ENCODE peak calls at places on chromosomes 2 and 18, in eight cellular contexts. M is IMR-90, S is cardiac fibroblast, H is left lung, A is foreskin fibroblast, I is right cardiac atrium, L is heart left ventricle, O is Peyer's patch. C is an unnamed sample.

GRCh38 chr2:204012081-204012653 is 75.6 kb downstream of the ICOS start:
- DNase-seq in M (no peak), S (no peak), H (no peak), A (no peak), I (no peak), L (no peak), O (no peak), C (no peak)

GRCh38 chr18:73381361-73382031 is 513.7 kb upstream of the NETO1 start:
- DNase-seq in M (no peak), S (no peak), H (no peak), A (no peak), I (no peak), L (no peak), O (no peak), C (no peak)

GRCh38 chr18:75923169-75923568 is 495.7 kb upstream of the SMIM21 start:
- DNase-seq in M (peak; percentile 1), S (peak; percentile 91), H (peak; percentile 53), A (peak; percentile 10), I (peak; percentile 81), L (peak; percentile 91), O (no peak), C (peak; percentile 64)

GRCh38 chr2:55585451-55586079 is 31.9 kb downstream of the PPP4R3B start:
- DNase-seq in M (peak; percentile 80), S (peak; percentile 79), H (no peak), A (peak; percentile 36), I (no peak), L (no peak), O (no peak), C (no peak)

GRCh38 chr18:34929336-34929780 is 111.9 kb upstream of the MAPRE2 start:
- DNase-seq in M (peak; percentile 91), S (peak; percentile 58), H (no peak), A (peak; percentile 76), I (no peak), L (no peak), O (no peak), C (no peak)

GRCh38 chr2:3312576-3313345 is 64.9 kb downstream of the EIPR1 start:
- DNase-seq in M (no peak), S (no peak), H (no peak), A (no peak), I (no peak), L (no peak), O (no peak), C (no peak)

GRCh38 chr2:213545964-213546363 is 261.7 kb downstream of the SPAG16 start:
- DNase-seq in M (no peak), S (no peak), H (no peak), A (no peak), I (no peak), L (no peak), O (no peak), C (no peak)

GRCh38 chr2:56299166-56299806 is 115.5 kb downstream of the CCDC85A start:
- DNase-seq in M (no peak), S (peak; percentile 6), H (no peak), A (no peak), I (no peak), L (no peak), O (no peak), C (no peak)

GRCh38 chr18:58180738-58181353 is 136.8 kb downstream of the NEDD4L start:
- DNase-seq in M (peak; percentile 47), S (peak; percentile 53), H (no peak), A (no peak), I (no peak), L (no peak), O (peak; percentile 56), C (peak; percentile 45)

GRCh38 chr2:190529486-190530104 is 4.9 kb downstream of the NEMP2 start:
- DNase-seq in M (peak; percentile 47), S (no peak), H (no peak), A (no peak), I (no peak), L (no peak), O (no peak), C (no peak)

GRCh38 chr2:46775722-46776121 is 139.9 kb downstream of the MCFD2 start:
- DNase-seq in M (no peak), S (no peak), H (no peak), A (no peak), I (no peak), L (no peak), O (no peak), C (no peak)

GRCh38 chr18:37335337-37335736 is 230.3 kb downstream of the CELF4 start:
- DNase-seq in M (no peak), S (peak; percentile 19), H (no peak), A (no peak), I (no peak), L (no peak), O (no peak), C (no peak)

GRCh38 chr18:41150316-41150715 is 804.7 kb upstream of the PIK3C3 start:
- DNase-seq in M (no peak), S (no peak), H (no peak), A (no peak), I (no peak), L (no peak), O (no peak), C (no peak)

GRCh38 chr2:20599861-20600461 is 50.9 kb downstream of the HS1BP3 start:
- DNase-seq in M (no peak), S (no peak), H (peak; percentile 14), A (no peak), I (peak; percentile 57), L (no peak), O (no peak), C (peak; percentile 24)

GRCh38 chr2:10009811-10010781 is 33.3 kb upstream of the KLF11 start:
- DNase-seq in M (peak; percentile 78), S (peak; percentile 76), H (peak; percentile 72), A (peak; percentile 48), I (peak; percentile 95), L (peak; percentile 95), O (peak; percentile 25), C (peak; percentile 91)

GRCh38 chr2:112757265-112757664 is 7.1 kb downstream of the CKAP2L start:
- DNase-seq in M (no peak), S (no peak), H (peak; percentile 39), A (no peak), I (no peak), L (no peak), O (no peak), C (no peak)

GRCh38 chr2:121529439-121530209 is 1.1 kb upstream of the RNU4ATAC start:
- DNase-seq in M (peak; percentile 40), S (peak; percentile 71), H (no peak), A (peak; percentile 42), I (peak; percentile 90), L (peak; percentile 78), O (peak; percentile 49), C (peak; percentile 84)

GRCh38 chr18:36649205-36649604 is 179.6 kb downstream of the TPGS2 start:
- DNase-seq in M (no peak), S (no peak), H (no peak), A (no peak), I (no peak), L (no peak), O (no peak), C (no peak)

GRCh38 chr18:9741821-9742541 is 33.9 kb downstream of the RAB31 start:
- DNase-seq in M (no peak), S (peak; percentile 33), H (no peak), A (peak; percentile 27), I (no peak), L (peak; percentile 75), O (no peak), C (no peak)

DNA sequence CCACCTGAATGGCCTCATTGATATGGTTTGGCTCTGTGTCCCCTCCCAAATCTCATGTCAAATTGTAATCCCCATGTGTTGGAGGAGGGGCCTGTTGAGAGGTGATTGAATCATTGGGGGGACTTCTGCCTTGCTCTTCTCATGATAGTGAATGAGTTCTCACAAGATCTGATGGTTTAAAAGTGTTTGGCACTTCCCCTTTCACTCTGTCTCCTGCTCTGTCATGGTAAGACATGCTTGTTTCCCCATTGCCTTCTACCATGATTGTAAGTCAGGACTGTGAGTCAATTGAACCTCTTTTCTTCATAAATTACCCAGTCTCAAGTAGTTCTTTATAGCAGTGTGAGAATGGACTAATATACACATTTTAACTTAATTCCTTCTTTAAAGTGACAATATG is 146.8 kb upstream of the KCNJ3 start:
- DNase-seq in M (no peak), S (no peak), H (no peak), A (no peak), I (no peak), L (no peak), O (no peak), C (no peak)
- H3K4me3 ChIP-seq in M (no peak overlapping the region), S (no peak overlapping the region), H (no peak overlapping the region), A (no peak overlapping the region), I (no peak overlapping the region), L (no peak overlapping the region), O (no peak overlapping the region), C (no peak overlapping the region)

DNA sequence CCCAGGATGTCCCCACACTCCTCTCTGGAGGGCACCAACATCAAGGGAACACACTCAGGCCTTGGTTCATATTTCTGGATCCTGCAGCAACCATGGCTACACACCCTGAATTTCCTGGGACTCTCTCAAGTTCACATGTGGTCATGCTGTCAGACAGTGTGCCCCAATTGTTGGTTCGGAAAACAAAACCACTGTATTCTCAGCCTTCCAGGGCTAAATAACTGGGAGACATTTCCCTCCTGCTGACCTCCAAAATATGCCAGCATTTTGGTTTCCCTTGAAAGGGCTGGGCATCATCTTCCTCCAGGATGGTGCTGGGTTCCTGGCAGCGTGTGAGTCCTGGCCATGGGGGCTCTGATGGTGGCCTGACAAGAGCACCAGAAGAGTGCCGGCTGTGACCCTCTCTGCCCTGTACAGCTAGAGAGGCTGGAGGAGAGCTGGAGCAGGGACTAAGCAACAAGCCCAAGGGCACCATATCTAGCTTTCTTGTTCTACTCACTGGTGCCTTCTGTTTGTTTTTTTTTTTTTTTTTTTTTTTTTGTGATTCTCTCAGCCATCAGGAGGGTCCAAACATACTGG is 37.5 kb upstream of the WIPF1 start:
- DNase-seq in M (no peak), S (no peak), H (no peak), A (no peak), I (peak; percentile 37), L (no peak), O (no peak), C (no peak)
- H3K4me3 ChIP-seq in M (no peak overlapping the region), S (no peak overlapping the region), H (no peak overlapping the region), A (no peak overlapping the region), I (no peak overlapping the region), L (no peak overlapping the region), O (peak overlapping the region; percentile 37), C (no peak overlapping the region)

GRCh38 chr2:216279011-216279410 is 93.3 kb downstream of the MARCHF4 start:
- DNase-seq in M (no peak), S (peak; percentile 43), H (no peak), A (no peak), I (no peak), L (no peak), O (no peak), C (no peak)
- H3K4me3 ChIP-seq in M (no peak overlapping the region), S (no peak overlapping the region), H (no peak overlapping the region), A (no peak overlapping the region), I (no peak overlapping the region), L (no peak overlapping the region), O (no peak overlapping the region), C (no peak overlapping the region)

DNA sequence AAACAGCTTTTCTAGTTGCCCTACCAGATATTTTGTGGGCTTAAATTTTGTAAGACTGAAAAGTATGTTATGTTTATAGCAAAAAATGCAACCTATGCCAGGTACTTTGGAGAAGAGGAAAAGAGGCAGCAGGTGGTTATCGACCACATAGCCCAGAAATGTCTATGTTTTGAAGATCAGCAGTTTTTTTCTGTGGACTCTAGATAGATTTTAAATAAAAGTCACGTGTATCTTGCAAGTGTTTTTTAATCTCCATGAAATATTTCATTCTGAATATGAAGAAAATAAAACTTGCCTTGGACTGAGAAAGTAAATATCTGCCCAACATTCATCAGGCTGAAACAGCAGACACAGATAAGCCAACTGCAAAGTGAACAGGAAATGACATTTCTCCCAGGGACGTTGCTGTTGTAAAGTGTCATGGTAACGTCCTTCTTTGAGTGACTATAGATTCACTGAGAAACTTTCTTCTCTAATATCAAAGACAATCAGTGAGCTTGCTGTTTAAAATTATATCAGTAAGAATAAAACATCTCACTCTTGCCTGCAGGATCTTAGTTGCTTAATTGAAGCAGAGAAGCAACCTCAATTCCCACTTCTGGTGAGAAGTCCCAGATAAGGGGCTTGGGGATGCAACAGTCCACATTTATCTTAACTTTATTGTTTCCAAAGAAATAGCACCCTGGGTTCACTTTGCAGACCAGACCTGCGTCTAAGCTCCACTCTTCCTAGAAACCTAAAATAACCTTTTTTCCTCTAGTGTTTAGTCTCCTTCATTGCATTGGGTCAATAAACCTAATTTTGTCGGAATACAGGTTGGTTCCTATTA is 6.3 kb downstream of the MYOM1 start:
- DNase-seq in M (no peak), S (peak; percentile 38), H (no peak), A (no peak), I (no peak), L (no peak), O (no peak), C (no peak)
- H3K4me3 ChIP-seq in M (no peak overlapping the region), S (no peak overlapping the region), H (no peak overlapping the region), A (no peak overlapping the region), I (peak overlapping the region; percentile 9), L (peak overlapping the region; percentile 61), O (no peak overlapping the region), C (no peak overlapping the region)

C was measured in ovary.